ENCODE peak calls at places on chromosomes 5 and 9, in six cellular contexts. N is H9, O is neuronal stem cell, V is IMR-90, C is mesendoderm, A is mesenchymal stem cell. M is an unnamed sample.

GRCh38 chr5:14821721-14822120 is 49.9 kb downstream of the ANKH start:
- DNase-seq in C (no peak), N (no peak), V (no peak), A (no peak), O (no peak), M (no peak)

GRCh38 chr5:109852371-109853160 is 162.8 kb downstream of the MAN2A1 start:
- DNase-seq in A (peak), O (no peak), V (peak), C (no peak), N (no peak), M (no peak)

GRCh38 chr5:149062371-149063016 is 368 bp downstream of the SH3TC2 start:
- DNase-seq in C (peak), A (peak), O (no peak), V (peak), N (no peak), M (peak)

GRCh38 chr9:4375424-4376195 is 75.7 kb upstream of the GLIS3 start:
- DNase-seq in V (peak), N (no peak), C (no peak), A (peak), O (peak), M (no peak)

GRCh38 chr9:121200346-121200745 is 1.3 kb downstream of the RAB14 start:
- DNase-seq in V (no peak), A (no peak), N (no peak), O (no peak), C (no peak), M (no peak)

GRCh38 chr5:96530901-96531300 is 97.9 kb upstream of the PCSK1 start:
- DNase-seq in N (no peak), V (no peak), O (no peak), A (no peak), C (no peak), M (no peak)

GRCh38 chr9:105681724-105682123 is 12.6 kb upstream of the TMEM38B start:
- DNase-seq in N (no peak), V (peak), C (peak), A (peak), O (no peak), M (no peak)

GRCh38 chr5:67807116-67807888 is 408.3 kb upstream of the PIK3R1 start:
- DNase-seq in O (no peak), V (no peak), A (no peak), N (no peak), C (no peak), M (no peak)

GRCh38 chr9:36141288-36141687 is 4.8 kb downstream of the GLIPR2 start:
- DNase-seq in O (no peak), N (peak), A (peak), V (peak), C (peak), M (peak)

GRCh38 chr5:143922718-143923117 is 110.8 kb downstream of the HMHB1 start:
- DNase-seq in V (peak), A (peak), C (peak), N (no peak), O (no peak), M (peak)

GRCh38 chr9:93612796-93613154 is 36.4 kb downstream of the PHF2 start:
- DNase-seq in A (no peak), O (no peak), N (no peak), C (no peak), V (no peak), M (no peak)

GRCh38 chr9:91392435-91392834 is 30.7 kb upstream of the AUH start:
- DNase-seq in O (no peak), V (no peak), C (no peak), N (no peak), A (no peak), M (no peak)

GRCh38 chr5:58246521-58246944 is 213.4 kb downstream of the PLK2 start:
- DNase-seq in O (no peak), N (no peak), V (no peak), A (peak), C (no peak), M (no peak)

GRCh38 chr9:34964458-34964857 is 6.4 kb downstream of the PHF24 start:
- DNase-seq in C (no peak), O (no peak), N (no peak), V (no peak), A (no peak), M (no peak)

GRCh38 chr5:73901455-73901854 is 275.5 kb downstream of the ARHGEF28 start:
- DNase-seq in A (no peak), C (peak), O (no peak), N (no peak), V (no peak), M (peak)

DNA sequence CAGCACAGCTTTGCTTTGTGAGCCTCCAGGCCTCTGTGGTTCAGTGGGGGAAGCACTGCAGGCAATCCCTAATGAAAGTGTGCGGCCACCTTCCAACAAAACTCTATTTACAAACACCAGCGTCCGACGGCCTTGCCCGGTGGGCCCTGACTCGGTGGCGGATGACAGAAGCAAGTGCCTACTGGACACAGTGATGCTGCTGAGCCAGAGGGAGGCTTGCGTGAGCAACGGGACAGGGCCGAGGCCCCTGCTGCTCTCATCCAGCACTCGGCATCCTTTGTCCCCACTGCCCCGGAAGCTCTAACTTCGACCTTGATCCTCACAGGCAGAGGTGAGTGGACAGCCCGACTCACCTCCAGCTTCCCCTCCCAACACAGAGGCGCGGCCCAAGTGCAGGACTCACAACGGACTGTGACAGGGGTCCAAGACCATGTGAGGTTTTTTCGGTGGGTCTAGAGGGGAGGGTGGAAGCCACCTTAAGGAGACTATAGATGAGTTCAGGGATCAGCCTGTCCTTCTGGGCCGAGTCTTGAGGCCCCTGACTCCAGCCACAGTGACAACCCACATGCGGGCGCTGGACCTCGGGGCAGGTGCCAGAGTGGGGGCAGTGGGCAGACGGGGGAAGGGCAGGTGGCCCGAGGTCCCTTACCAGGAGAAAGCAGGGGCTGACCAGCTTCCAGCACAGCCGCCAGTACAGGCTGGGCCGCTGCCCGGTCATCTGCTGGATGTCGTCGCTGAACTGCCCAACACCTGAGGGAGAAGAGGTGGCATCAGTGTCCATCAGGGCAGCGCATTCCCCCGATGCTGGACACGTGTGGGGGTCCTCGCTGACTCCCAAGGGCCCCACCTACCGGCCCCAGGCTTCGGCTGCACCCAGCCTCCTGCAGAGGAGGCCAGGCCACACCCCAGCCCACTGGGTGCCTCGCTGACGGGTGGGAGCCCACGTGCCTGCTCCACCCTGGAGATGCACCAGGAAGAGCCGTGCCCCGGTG is 39.4 kb downstream of the SLC6A3 start:
- DNase-seq in N (no peak), C (no peak), A (no peak), O (no peak), V (no peak), M (no peak)
- H4K8ac ChIP-seq in N (no peak), C (no peak), A (no peak), O (peak), V (no peak), M (no peak)

DNA sequence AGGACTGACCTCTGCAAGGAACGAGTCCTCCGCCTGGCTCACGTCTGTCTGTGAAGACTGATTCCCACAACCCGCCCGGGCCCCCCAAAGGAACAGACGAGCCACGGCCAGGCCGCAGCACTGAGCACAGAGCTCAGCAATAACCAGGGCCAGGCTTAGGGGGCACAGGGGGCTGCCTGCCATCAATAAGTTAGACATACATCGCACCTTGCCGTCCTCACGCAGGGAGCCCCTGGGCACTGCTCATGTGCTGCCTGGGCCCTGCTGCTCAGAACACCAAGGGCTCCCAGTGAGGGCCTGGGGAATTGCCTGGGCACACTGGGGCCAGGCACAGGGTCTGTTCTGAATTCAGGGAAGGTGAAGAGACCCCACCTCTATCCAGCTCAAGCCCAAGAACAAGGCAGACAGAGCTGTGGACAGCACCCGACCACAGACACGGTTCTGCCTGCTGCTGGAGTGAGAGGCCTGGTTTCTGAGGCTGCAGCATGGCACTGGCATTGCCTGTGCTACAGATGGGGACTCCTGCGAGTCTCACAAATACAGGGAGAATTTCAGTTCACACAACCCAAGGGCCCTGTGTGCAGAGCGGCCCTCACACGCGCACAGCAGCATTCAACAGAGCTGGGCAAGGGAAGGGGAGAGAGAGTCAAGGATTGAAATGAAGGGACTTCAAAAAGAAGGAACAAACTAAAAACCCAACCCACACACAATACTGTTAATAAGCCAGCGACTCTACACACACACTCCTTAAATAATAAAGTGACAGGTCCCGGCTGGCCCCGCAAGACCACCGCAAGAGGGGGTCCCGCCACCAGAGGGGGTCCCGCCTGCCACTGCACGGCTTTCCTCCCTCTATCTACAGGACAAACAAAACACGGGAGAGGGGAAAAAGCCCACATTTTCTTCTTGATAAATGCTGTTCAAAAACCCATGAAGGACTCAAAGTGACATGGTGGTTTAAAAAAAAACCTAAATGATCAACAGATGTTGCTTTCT is 32.0 kb downstream of the PRRT1B start:
- DNase-seq in C (no peak), A (no peak), N (no peak), V (no peak), O (no peak), M (no peak)
- H4K8ac ChIP-seq in C (no peak), A (no peak), N (no peak), V (no peak), O (no peak), M (no peak)

GRCh38 chr9:100426194-100426531 is 780 bp upstream of the MSANTD3 start:
- DNase-seq in O (no peak), C (no peak), N (no peak), A (no peak), V (no peak), M (no peak)
- H4K8ac ChIP-seq in O (no peak), C (no peak), N (no peak), A (no peak), V (no peak), M (no peak)

DNA sequence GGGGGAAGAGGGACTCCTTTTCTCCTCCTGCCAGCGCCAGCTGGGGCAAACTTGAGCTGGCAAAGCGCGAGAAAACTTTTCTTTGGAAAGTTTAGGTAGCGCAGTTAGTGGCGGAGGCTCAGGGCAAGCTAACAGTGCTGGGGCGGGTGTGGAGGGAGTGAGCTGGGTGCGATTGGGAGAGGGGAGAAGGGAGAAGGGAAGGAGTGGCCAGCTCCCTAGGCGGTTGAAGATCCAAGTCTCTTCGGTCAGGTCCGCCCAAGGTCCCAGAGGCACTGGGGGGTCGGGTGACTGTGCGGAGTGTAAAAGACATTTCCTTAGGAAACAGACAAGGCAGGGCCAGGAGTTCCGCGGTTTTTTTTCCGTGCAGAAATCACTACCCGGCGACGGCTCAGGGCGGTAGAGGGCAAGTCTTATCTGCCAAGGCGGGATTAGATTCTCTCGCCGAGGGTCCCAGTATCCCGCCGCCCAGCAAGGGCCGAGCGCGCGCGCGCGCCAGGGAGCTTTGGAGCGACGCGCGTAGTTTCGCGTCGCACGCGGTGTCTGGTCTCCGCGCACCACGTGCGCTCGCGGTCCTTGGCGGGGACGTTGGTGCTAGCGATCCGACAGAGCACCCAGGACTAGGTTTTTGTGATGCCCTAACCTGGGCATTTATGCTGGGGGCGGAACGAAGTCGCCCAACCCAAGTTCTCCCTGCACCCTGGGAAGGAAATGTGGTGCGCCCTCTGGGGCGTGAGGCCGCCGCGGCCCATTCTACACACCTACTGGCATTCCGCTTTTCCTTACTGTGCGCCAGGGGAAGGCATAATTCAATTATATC is 33.7 kb upstream of the NFIB start:
- DNase-seq in V (no peak), N (peak), O (no peak), C (peak), A (peak), M (peak)
- H4K8ac ChIP-seq in V (no peak), N (no peak), O (no peak), C (no peak), A (no peak), M (no peak)

DNA sequence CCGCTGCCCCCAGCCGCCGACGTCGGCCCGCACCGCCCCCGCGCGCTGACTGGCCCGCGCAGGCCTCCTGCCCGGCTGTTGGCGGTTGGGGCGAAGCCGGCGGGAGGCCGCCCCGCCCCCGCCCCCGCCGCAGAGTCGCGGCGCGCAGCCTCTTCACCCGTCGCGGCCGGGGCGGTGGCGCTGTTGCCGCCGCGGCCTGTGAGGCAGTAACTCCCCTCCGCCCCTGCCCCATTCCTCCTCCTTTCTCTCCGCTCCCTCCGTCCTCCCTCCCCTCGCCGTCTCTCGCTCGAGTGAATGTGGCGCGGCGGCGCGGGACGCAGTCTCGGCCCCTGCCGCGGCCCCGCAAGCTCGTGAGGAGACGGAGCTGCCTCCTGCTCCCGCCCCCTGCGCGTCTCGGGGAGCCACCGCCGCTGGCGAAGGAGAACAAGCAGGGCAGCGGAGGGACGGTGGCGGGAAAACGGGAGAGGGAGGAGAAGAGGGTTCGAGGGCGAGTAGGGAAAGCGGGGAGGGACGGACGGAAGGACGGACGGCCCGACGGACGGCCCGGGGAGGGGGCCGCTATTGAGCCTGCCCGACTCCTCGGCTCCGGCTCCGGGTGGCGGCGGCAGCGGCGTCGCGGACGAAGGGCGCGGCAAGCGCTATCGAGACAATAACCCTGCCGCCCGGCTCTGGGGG is 637 bp upstream of the ERBIN start:
- DNase-seq in A (peak), O (peak), V (peak), C (peak), N (peak), M (peak)
- H4K8ac ChIP-seq in A (peak), O (peak), V (peak), C (no peak), N (no peak), M (peak)

GRCh38 chr9:98692392-98692791 is 16.3 kb downstream of the GABBR2 start:
- DNase-seq in O (no peak), N (no peak), A (no peak), V (no peak), C (no peak), M (no peak)
- H4K8ac ChIP-seq in O (no peak), N (no peak), A (no peak), V (no peak), C (no peak), M (no peak)

M was measured in trophoblast cell.